ENCODE peak calls at places on chromosome 10, in six cellular contexts. W is neuronal stem cell, N is IMR-90, V is H9, P is trophoblast cell, G is mesenchymal stem cell. J is an unnamed sample.
A peak's percentile ranks its signal among the peaks of the same experiment; 100 is the strongest.

GRCh38 chr10:21926949-21927348 is 76.6 kb downstream of the DNAJC1 start:
- DNase-seq in W (no peak), N (peak; percentile 94), V (no peak), P (peak; percentile 97), G (peak; percentile 92), J (no peak)

GRCh38 chr10:114996542-114996941 is 58.5 kb downstream of the TRUB1 start:
- DNase-seq in W (no peak), N (peak; percentile 81), V (no peak), P (no peak), G (peak; percentile 54), J (no peak)

GRCh38 chr10:91552706-91553105 is 80.2 kb downstream of the PPP1R3C start:
- DNase-seq in W (no peak), N (peak; percentile 18), V (peak; percentile 58), P (peak; percentile 15), G (no peak), J (peak; percentile 51)

GRCh38 chr10:123427386-123427785 is 238.8 kb upstream of the GPR26 start:
- DNase-seq in W (no peak), N (no peak), V (no peak), P (peak; percentile 78), G (no peak), J (no peak)

GRCh38 chr10:109914966-109915365 is 8.3 kb downstream of the XPNPEP1 start:
- DNase-seq in W (no peak), N (peak; percentile 96), V (peak; percentile 13), P (peak; percentile 22), G (peak; percentile 91), J (no peak)

GRCh38 chr10:132616170-132616994 is 78.8 kb downstream of the INPP5A start:
- DNase-seq in W (no peak), N (no peak), V (no peak), P (no peak), G (no peak), J (no peak)

GRCh38 chr10:31618541-31619291 is 299.7 kb downstream of the ZEB1 start:
- DNase-seq in W (no peak), N (peak; percentile 75), V (no peak), P (no peak), G (peak; percentile 66), J (no peak)

GRCh38 chr10:34171957-34172527 is 643.1 kb downstream of the PARD3 start:
- DNase-seq in W (no peak), N (peak; percentile 47), V (no peak), P (no peak), G (no peak), J (no peak)

GRCh38 chr10:12587408-12587807 is 238.1 kb downstream of the CAMK1D start:
- DNase-seq in W (no peak), N (peak; percentile 25), V (no peak), P (no peak), G (no peak), J (no peak)

DNA sequence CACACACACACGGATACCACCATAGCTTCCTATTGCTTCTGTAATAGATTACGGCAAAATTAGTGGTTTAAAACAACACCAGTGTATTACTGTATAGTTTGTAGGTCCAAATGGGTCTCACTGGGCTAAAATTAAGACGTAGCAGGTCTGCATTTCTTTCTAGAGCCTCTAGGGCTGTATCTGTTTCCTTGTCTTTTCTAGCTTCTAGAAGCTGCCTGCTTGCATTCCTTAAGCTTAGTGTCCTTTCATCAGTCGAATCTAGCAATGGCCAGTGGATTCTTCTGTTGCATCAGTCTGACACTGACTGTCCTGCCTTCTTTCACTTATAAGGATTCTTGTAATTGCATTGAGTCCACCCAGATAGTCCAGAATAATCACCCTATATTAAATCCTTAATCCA is 882.3 kb downstream of the PCDH15 start:
- DNase-seq in W (no peak), N (no peak), V (no peak), P (peak; percentile 35), G (peak; percentile 7), J (no peak)
- H3K14ac ChIP-seq in W (no peak overlapping the region), N (no peak overlapping the region), V (no peak overlapping the region), P (no peak overlapping the region), G (no peak overlapping the region), J (no peak overlapping the region)

DNA sequence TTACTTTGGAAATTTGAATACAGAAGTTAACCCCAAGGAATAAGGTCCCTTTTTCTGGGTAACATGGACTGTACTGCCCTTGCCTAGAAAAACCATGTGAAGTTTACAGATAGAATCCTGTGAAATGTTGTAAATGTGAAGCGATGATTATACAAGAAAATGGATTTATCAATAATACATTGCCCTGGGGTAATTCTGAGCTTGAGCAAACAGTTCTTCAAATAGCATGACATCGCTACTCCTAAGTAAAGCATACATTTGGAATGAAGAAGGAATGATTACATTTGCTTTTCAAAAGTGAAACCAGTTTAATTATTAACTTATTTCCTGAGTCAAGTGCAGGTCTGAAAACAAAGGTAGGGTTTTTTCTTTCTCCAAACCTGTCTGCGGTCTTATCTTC is 43.3 kb upstream of the FZD8 start:
- DNase-seq in W (no peak), N (no peak), V (no peak), P (no peak), G (no peak), J (no peak)
- H3K14ac ChIP-seq in W (no peak overlapping the region), N (no peak overlapping the region), V (no peak overlapping the region), P (no peak overlapping the region), G (no peak overlapping the region), J (no peak overlapping the region)

DNA sequence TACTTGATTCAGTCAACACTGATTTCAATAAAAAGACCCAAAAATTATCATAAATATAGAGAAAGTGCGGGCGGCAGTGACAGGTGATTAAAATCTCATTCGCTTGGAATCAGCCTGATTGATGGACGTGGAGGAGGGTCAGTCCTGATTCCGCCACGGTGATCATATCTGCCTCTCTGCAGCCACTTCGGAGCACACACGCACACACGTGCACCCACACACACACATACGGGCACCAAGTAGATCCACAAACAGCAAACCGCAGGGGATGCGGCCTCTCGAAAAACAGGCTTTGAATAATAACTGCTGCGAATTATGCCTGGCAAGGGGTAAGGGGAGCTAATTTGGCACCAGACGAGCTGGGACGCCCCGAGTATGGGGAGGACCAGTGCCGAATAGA is 31.1 kb downstream of the EBF3 start:
- DNase-seq in W (no peak), N (no peak), V (no peak), P (no peak), G (no peak), J (no peak)
- H3K14ac ChIP-seq in W (no peak overlapping the region), N (no peak overlapping the region), V (no peak overlapping the region), P (no peak overlapping the region), G (no peak overlapping the region), J (no peak overlapping the region)

DNA sequence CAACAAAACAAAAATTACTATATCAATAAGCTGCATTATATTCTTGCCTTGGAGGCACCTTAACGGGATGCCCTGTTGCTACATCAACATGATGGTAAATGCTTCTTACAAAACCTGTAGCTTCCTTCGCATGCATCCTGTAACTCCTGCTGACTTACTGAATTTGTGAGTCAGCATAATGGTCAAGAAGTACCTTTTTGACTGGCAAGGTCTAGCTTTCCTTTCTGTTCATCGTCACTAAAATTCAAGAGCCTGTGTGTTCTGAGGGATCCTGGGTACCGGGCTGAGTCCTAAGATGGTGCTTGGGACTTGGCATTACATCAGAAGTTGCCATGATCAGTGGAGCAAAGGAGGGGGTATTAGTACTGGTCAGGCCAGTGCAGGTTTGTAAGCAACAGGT is 4.9 kb downstream of the PFKFB3 start:
- DNase-seq in W (no peak), N (no peak), V (no peak), P (no peak), G (peak; percentile 51), J (no peak)
- H3K14ac ChIP-seq in W (no peak overlapping the region), N (no peak overlapping the region), V (no peak overlapping the region), P (no peak overlapping the region), G (no peak overlapping the region), J (no peak overlapping the region)

GRCh38 chr10:11548065-11548762 is 63.2 kb downstream of the USP6NL start:
- DNase-seq in W (no peak), N (no peak), V (no peak), P (no peak), G (no peak), J (no peak)

GRCh38 chr10:11551104-11551503 is 60.3 kb downstream of the USP6NL start:
- DNase-seq in W (no peak), N (no peak), V (no peak), P (no peak), G (no peak), J (no peak)

GRCh38 chr10:11546581-11546980 is 64.9 kb downstream of the USP6NL start:
- DNase-seq in W (no peak), N (peak; percentile 34), V (no peak), P (no peak), G (peak; percentile 66), J (no peak)

GRCh38 chr10:11548763-11549089 is 62.7 kb downstream of the USP6NL start:
- DNase-seq in W (no peak), N (no peak), V (no peak), P (no peak), G (no peak), J (no peak)

DNA sequence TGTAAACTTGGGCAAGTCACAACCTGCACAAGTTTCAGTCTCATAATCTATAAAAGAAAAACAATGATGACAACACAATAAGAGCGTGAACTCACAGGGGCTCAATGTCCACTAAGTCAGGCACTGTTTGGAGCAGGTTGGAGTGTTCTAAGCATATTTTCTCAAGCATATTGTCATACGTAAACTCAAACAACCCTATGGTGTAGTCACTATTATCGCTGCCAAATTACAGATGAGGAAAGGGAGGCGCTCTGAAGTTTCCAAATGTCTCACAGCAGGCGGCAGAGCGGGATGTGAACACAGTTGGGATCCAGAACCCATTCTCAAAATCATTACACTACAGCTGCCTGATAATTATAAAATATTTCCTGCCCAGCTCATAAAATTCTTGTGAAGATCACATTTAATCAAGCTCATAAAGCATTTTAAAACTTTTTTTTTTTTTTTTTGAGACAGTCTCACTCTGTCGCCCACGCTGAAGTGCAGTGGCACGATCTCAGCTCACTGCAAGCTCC is 64.3 kb downstream of the USP6NL start:
- DNase-seq in W (no peak), N (no peak), V (no peak), P (no peak), G (peak; percentile 44), J (no peak)
- H3K14ac ChIP-seq in W (no peak overlapping the region), N (no peak overlapping the region), V (no peak overlapping the region), P (no peak overlapping the region), G (no peak overlapping the region), J (no peak overlapping the region)

J was measured in H1.